ENCODE peak calls at places on chromosomes 6 and 20, in eight cellular contexts. One of them, this sample, is unnamed.

GRCh38 chr6:163398104-163398503 is 16.4 kb upstream of the QKI start:
- ATAC-seq in SK-N-SH treated with all-trans-retinoic acid at 6 μM for 48 hours: no peak
- ATAC-seq in activated naive CD4-positive, alpha-beta T cell treated with anti-CD3 and anti-CD28 coated beads, Interleukin-2, amount 50 U/mL, for 72 hours: no peak
- ATAC-seq in Panc1: no peak
- ATAC-seq in sciatic nerve: no peak
- ATAC-seq in left lobe of liver: no peak
- ATAC-seq in stimulated activated naive CD8-positive, alpha-beta T cell treated with anti-CD3 and anti-CD28 coated beads, Interleukin-15, amount 100 ng/mL, for 72 hours: no peak
- ATAC-seq in lower lobe of right lung: no peak
- ATAC-seq in this sample: no peak

GRCh38 chr6:40343887-40344565 is 243.1 kb downstream of the LRFN2 start:
- ATAC-seq in sciatic nerve: no peak
- ATAC-seq in SK-N-SH treated with all-trans-retinoic acid at 6 μM for 48 hours: no peak
- ATAC-seq in Panc1: no peak
- ATAC-seq in activated naive CD4-positive, alpha-beta T cell treated with anti-CD3 and anti-CD28 coated beads, Interleukin-2, amount 50 U/mL, for 72 hours: no peak
- ATAC-seq in left lobe of liver: no peak
- ATAC-seq in lower lobe of right lung: no peak
- ATAC-seq in stimulated activated naive CD8-positive, alpha-beta T cell treated with anti-CD3 and anti-CD28 coated beads, Interleukin-15, amount 100 ng/mL, for 72 hours: no peak
- ATAC-seq in this sample: no peak

GRCh38 chr6:112877134-112878100 is 530.3 kb downstream of the RFPL4B start:
- ATAC-seq in SK-N-SH treated with all-trans-retinoic acid at 6 μM for 48 hours: peak
- ATAC-seq in sciatic nerve: peak
- ATAC-seq in lower lobe of right lung: peak
- ATAC-seq in Panc1: peak
- ATAC-seq in stimulated activated naive CD8-positive, alpha-beta T cell treated with anti-CD3 and anti-CD28 coated beads, Interleukin-15, amount 100 ng/mL, for 72 hours: no peak
- ATAC-seq in left lobe of liver: peak
- ATAC-seq in activated naive CD4-positive, alpha-beta T cell treated with anti-CD3 and anti-CD28 coated beads, Interleukin-2, amount 50 U/mL, for 72 hours: no peak
- ATAC-seq in this sample: no peak

GRCh38 chr20:9250511-9250910 is 181.6 kb downstream of the PLCB4 start:
- ATAC-seq in sciatic nerve: no peak
- ATAC-seq in lower lobe of right lung: no peak
- ATAC-seq in stimulated activated naive CD8-positive, alpha-beta T cell treated with anti-CD3 and anti-CD28 coated beads, Interleukin-15, amount 100 ng/mL, for 72 hours: no peak
- ATAC-seq in left lobe of liver: no peak
- ATAC-seq in SK-N-SH treated with all-trans-retinoic acid at 6 μM for 48 hours: no peak
- ATAC-seq in activated naive CD4-positive, alpha-beta T cell treated with anti-CD3 and anti-CD28 coated beads, Interleukin-2, amount 50 U/mL, for 72 hours: no peak
- ATAC-seq in Panc1: no peak
- ATAC-seq in this sample: no peak

GRCh38 chr6:8110117-8110721 is 7.9 kb upstream of the EEF1E1 start:
- ATAC-seq in Panc1: no peak
- ATAC-seq in SK-N-SH treated with all-trans-retinoic acid at 6 μM for 48 hours: no peak
- ATAC-seq in sciatic nerve: no peak
- ATAC-seq in stimulated activated naive CD8-positive, alpha-beta T cell treated with anti-CD3 and anti-CD28 coated beads, Interleukin-15, amount 100 ng/mL, for 72 hours: no peak
- ATAC-seq in lower lobe of right lung: no peak
- ATAC-seq in activated naive CD4-positive, alpha-beta T cell treated with anti-CD3 and anti-CD28 coated beads, Interleukin-2, amount 50 U/mL, for 72 hours: no peak
- ATAC-seq in left lobe of liver: no peak
- ATAC-seq in this sample: no peak

GRCh38 chr6:47149070-47149469 is 106.9 kb upstream of the ADGRF1 start:
- ATAC-seq in activated naive CD4-positive, alpha-beta T cell treated with anti-CD3 and anti-CD28 coated beads, Interleukin-2, amount 50 U/mL, for 72 hours: no peak
- ATAC-seq in lower lobe of right lung: no peak
- ATAC-seq in sciatic nerve: no peak
- ATAC-seq in Panc1: no peak
- ATAC-seq in stimulated activated naive CD8-positive, alpha-beta T cell treated with anti-CD3 and anti-CD28 coated beads, Interleukin-15, amount 100 ng/mL, for 72 hours: no peak
- ATAC-seq in left lobe of liver: no peak
- ATAC-seq in SK-N-SH treated with all-trans-retinoic acid at 6 μM for 48 hours: no peak
- ATAC-seq in this sample: no peak

GRCh38 chr6:36526066-36526465 is 21.2 kb downstream of the STK38 start:
- ATAC-seq in lower lobe of right lung: no peak
- ATAC-seq in Panc1: no peak
- ATAC-seq in activated naive CD4-positive, alpha-beta T cell treated with anti-CD3 and anti-CD28 coated beads, Interleukin-2, amount 50 U/mL, for 72 hours: no peak
- ATAC-seq in SK-N-SH treated with all-trans-retinoic acid at 6 μM for 48 hours: no peak
- ATAC-seq in left lobe of liver: no peak
- ATAC-seq in sciatic nerve: no peak
- ATAC-seq in stimulated activated naive CD8-positive, alpha-beta T cell treated with anti-CD3 and anti-CD28 coated beads, Interleukin-15, amount 100 ng/mL, for 72 hours: no peak
- ATAC-seq in this sample: no peak

GRCh38 chr6:24996145-24996836 is 60.5 kb upstream of the RIPOR2 start:
- ATAC-seq in Panc1: no peak
- ATAC-seq in SK-N-SH treated with all-trans-retinoic acid at 6 μM for 48 hours: no peak
- ATAC-seq in sciatic nerve: no peak
- ATAC-seq in left lobe of liver: no peak
- ATAC-seq in lower lobe of right lung: peak
- ATAC-seq in stimulated activated naive CD8-positive, alpha-beta T cell treated with anti-CD3 and anti-CD28 coated beads, Interleukin-15, amount 100 ng/mL, for 72 hours: no peak
- ATAC-seq in activated naive CD4-positive, alpha-beta T cell treated with anti-CD3 and anti-CD28 coated beads, Interleukin-2, amount 50 U/mL, for 72 hours: no peak
- ATAC-seq in this sample: peak

GRCh38 chr20:43243672-43244269 is 54.1 kb upstream of the PTPRT start:
- ATAC-seq in activated naive CD4-positive, alpha-beta T cell treated with anti-CD3 and anti-CD28 coated beads, Interleukin-2, amount 50 U/mL, for 72 hours: no peak
- ATAC-seq in Panc1: peak
- ATAC-seq in SK-N-SH treated with all-trans-retinoic acid at 6 μM for 48 hours: no peak
- ATAC-seq in lower lobe of right lung: no peak
- ATAC-seq in stimulated activated naive CD8-positive, alpha-beta T cell treated with anti-CD3 and anti-CD28 coated beads, Interleukin-15, amount 100 ng/mL, for 72 hours: no peak
- ATAC-seq in sciatic nerve: no peak
- ATAC-seq in left lobe of liver: no peak
- ATAC-seq in this sample: no peak

GRCh38 chr20:20368414-20369352 is 779 bp downstream of the INSM1 start:
- ATAC-seq in sciatic nerve: no peak
- ATAC-seq in activated naive CD4-positive, alpha-beta T cell treated with anti-CD3 and anti-CD28 coated beads, Interleukin-2, amount 50 U/mL, for 72 hours: peak
- ATAC-seq in Panc1: peak
- ATAC-seq in left lobe of liver: peak
- ATAC-seq in SK-N-SH treated with all-trans-retinoic acid at 6 μM for 48 hours: no peak
- ATAC-seq in lower lobe of right lung: no peak
- ATAC-seq in stimulated activated naive CD8-positive, alpha-beta T cell treated with anti-CD3 and anti-CD28 coated beads, Interleukin-15, amount 100 ng/mL, for 72 hours: peak
- ATAC-seq in this sample: peak

GRCh38 chr20:63295422-63295821 is 2.4 kb downstream of the COL20A1 start:
- ATAC-seq in lower lobe of right lung: no peak
- ATAC-seq in left lobe of liver: no peak
- ATAC-seq in Panc1: no peak
- ATAC-seq in sciatic nerve: no peak
- ATAC-seq in SK-N-SH treated with all-trans-retinoic acid at 6 μM for 48 hours: no peak
- ATAC-seq in activated naive CD4-positive, alpha-beta T cell treated with anti-CD3 and anti-CD28 coated beads, Interleukin-2, amount 50 U/mL, for 72 hours: peak
- ATAC-seq in stimulated activated naive CD8-positive, alpha-beta T cell treated with anti-CD3 and anti-CD28 coated beads, Interleukin-15, amount 100 ng/mL, for 72 hours: no peak
- ATAC-seq in this sample: no peak

GRCh38 chr6:27290065-27290849 is 21.8 kb downstream of the POM121L2 start:
- ATAC-seq in activated naive CD4-positive, alpha-beta T cell treated with anti-CD3 and anti-CD28 coated beads, Interleukin-2, amount 50 U/mL, for 72 hours: no peak
- ATAC-seq in Panc1: peak
- ATAC-seq in left lobe of liver: no peak
- ATAC-seq in stimulated activated naive CD8-positive, alpha-beta T cell treated with anti-CD3 and anti-CD28 coated beads, Interleukin-15, amount 100 ng/mL, for 72 hours: peak
- ATAC-seq in lower lobe of right lung: no peak
- ATAC-seq in SK-N-SH treated with all-trans-retinoic acid at 6 μM for 48 hours: peak
- ATAC-seq in sciatic nerve: no peak
- ATAC-seq in this sample: no peak

GRCh38 chr20:62704341-62704948 is 4.2 kb upstream of the NTSR1 start:
- ATAC-seq in lower lobe of right lung: peak
- ATAC-seq in stimulated activated naive CD8-positive, alpha-beta T cell treated with anti-CD3 and anti-CD28 coated beads, Interleukin-15, amount 100 ng/mL, for 72 hours: no peak
- ATAC-seq in sciatic nerve: peak
- ATAC-seq in activated naive CD4-positive, alpha-beta T cell treated with anti-CD3 and anti-CD28 coated beads, Interleukin-2, amount 50 U/mL, for 72 hours: no peak
- ATAC-seq in SK-N-SH treated with all-trans-retinoic acid at 6 μM for 48 hours: peak
- ATAC-seq in left lobe of liver: no peak
- ATAC-seq in Panc1: peak
- ATAC-seq in this sample: no peak

GRCh38 chr20:44137210-44137781 is 49.7 kb downstream of the JPH2 start:
- ATAC-seq in lower lobe of right lung: peak
- ATAC-seq in sciatic nerve: no peak
- ATAC-seq in activated naive CD4-positive, alpha-beta T cell treated with anti-CD3 and anti-CD28 coated beads, Interleukin-2, amount 50 U/mL, for 72 hours: no peak
- ATAC-seq in stimulated activated naive CD8-positive, alpha-beta T cell treated with anti-CD3 and anti-CD28 coated beads, Interleukin-15, amount 100 ng/mL, for 72 hours: no peak
- ATAC-seq in SK-N-SH treated with all-trans-retinoic acid at 6 μM for 48 hours: peak
- ATAC-seq in left lobe of liver: no peak
- ATAC-seq in Panc1: no peak
- ATAC-seq in this sample: no peak

GRCh38 chr6:97282238-97282725 is 734 bp downstream of the MMS22L start:
- ATAC-seq in SK-N-SH treated with all-trans-retinoic acid at 6 μM for 48 hours: peak
- ATAC-seq in Panc1: peak
- ATAC-seq in left lobe of liver: no peak
- ATAC-seq in stimulated activated naive CD8-positive, alpha-beta T cell treated with anti-CD3 and anti-CD28 coated beads, Interleukin-15, amount 100 ng/mL, for 72 hours: no peak
- ATAC-seq in sciatic nerve: no peak
- ATAC-seq in lower lobe of right lung: peak
- ATAC-seq in activated naive CD4-positive, alpha-beta T cell treated with anti-CD3 and anti-CD28 coated beads, Interleukin-2, amount 50 U/mL, for 72 hours: no peak
- ATAC-seq in this sample: no peak

GRCh38 chr6:167401525-167402194 is 76.8 kb downstream of the TTLL2 start:
- ATAC-seq in left lobe of liver: peak
- ATAC-seq in Panc1: peak
- ATAC-seq in sciatic nerve: no peak
- ATAC-seq in activated naive CD4-positive, alpha-beta T cell treated with anti-CD3 and anti-CD28 coated beads, Interleukin-2, amount 50 U/mL, for 72 hours: no peak
- ATAC-seq in SK-N-SH treated with all-trans-retinoic acid at 6 μM for 48 hours: no peak
- ATAC-seq in stimulated activated naive CD8-positive, alpha-beta T cell treated with anti-CD3 and anti-CD28 coated beads, Interleukin-15, amount 100 ng/mL, for 72 hours: no peak
- ATAC-seq in lower lobe of right lung: peak
- ATAC-seq in this sample: no peak

GRCh38 chr6:148464319-148465010 is 121.8 kb downstream of the SASH1 start:
- ATAC-seq in sciatic nerve: peak
- ATAC-seq in left lobe of liver: peak
- ATAC-seq in lower lobe of right lung: peak
- ATAC-seq in activated naive CD4-positive, alpha-beta T cell treated with anti-CD3 and anti-CD28 coated beads, Interleukin-2, amount 50 U/mL, for 72 hours: peak
- ATAC-seq in Panc1: peak
- ATAC-seq in SK-N-SH treated with all-trans-retinoic acid at 6 μM for 48 hours: peak
- ATAC-seq in stimulated activated naive CD8-positive, alpha-beta T cell treated with anti-CD3 and anti-CD28 coated beads, Interleukin-15, amount 100 ng/mL, for 72 hours: peak
- ATAC-seq in this sample: peak

GRCh38 chr20:50654899-50655298 is 36.4 kb downstream of the RIPOR3 start:
- ATAC-seq in left lobe of liver: peak
- ATAC-seq in activated naive CD4-positive, alpha-beta T cell treated with anti-CD3 and anti-CD28 coated beads, Interleukin-2, amount 50 U/mL, for 72 hours: no peak
- ATAC-seq in stimulated activated naive CD8-positive, alpha-beta T cell treated with anti-CD3 and anti-CD28 coated beads, Interleukin-15, amount 100 ng/mL, for 72 hours: no peak
- ATAC-seq in SK-N-SH treated with all-trans-retinoic acid at 6 μM for 48 hours: peak
- ATAC-seq in lower lobe of right lung: no peak
- ATAC-seq in Panc1: peak
- ATAC-seq in sciatic nerve: peak
- ATAC-seq in this sample: no peak